ENCODE peak calls at places on chromosomes 12 and 14, in five cellular contexts. One of them, this sample, is unnamed.

GRCh38 chr12:80632835-80633234 is 74.6 kb upstream of the MYF6 start:
- DNase-seq in mesenchymal stem cell: no peak
- DNase-seq in IMR-90: no peak
- DNase-seq in trophoblast cell: peak; percentile 15
- DNase-seq in H1: peak; percentile 68
- DNase-seq in this sample: peak; percentile 21

GRCh38 chr12:112170971-112171596 is 45.7 kb downstream of the TRAFD1 start:
- DNase-seq in trophoblast cell: no peak
- DNase-seq in IMR-90: no peak
- DNase-seq in H1: no peak
- DNase-seq in mesenchymal stem cell: no peak
- DNase-seq in this sample: no peak

GRCh38 chr12:3164454-3165310 is 87.5 kb downstream of the TSPAN9 start:
- DNase-seq in H1: no peak
- DNase-seq in trophoblast cell: no peak
- DNase-seq in IMR-90: peak; percentile 43
- DNase-seq in mesenchymal stem cell: peak; percentile 50
- DNase-seq in this sample: no peak

GRCh38 chr14:102544745-102545460 is 35.3 kb upstream of the ANKRD9 start:
- DNase-seq in mesenchymal stem cell: no peak
- DNase-seq in H1: peak; percentile 74
- DNase-seq in trophoblast cell: no peak
- DNase-seq in IMR-90: no peak
- DNase-seq in this sample: no peak

GRCh38 chr14:99030436-99030835 is 241.6 kb downstream of the BCL11B start:
- DNase-seq in IMR-90: no peak
- DNase-seq in H1: no peak
- DNase-seq in mesenchymal stem cell: no peak
- DNase-seq in trophoblast cell: no peak
- DNase-seq in this sample: no peak

GRCh38 chr12:48131517-48131916 is 12.4 kb downstream of the PFKM start:
- DNase-seq in trophoblast cell: no peak
- DNase-seq in mesenchymal stem cell: no peak
- DNase-seq in H1: no peak
- DNase-seq in IMR-90: no peak
- DNase-seq in this sample: no peak

GRCh38 chr12:52141306-52141705 is 50.5 kb downstream of the KRT80 start:
- DNase-seq in IMR-90: no peak
- DNase-seq in H1: no peak
- DNase-seq in mesenchymal stem cell: no peak
- DNase-seq in trophoblast cell: no peak
- DNase-seq in this sample: no peak

GRCh38 chr12:91651728-91652127 is 469.1 kb upstream of the DCN start:
- DNase-seq in IMR-90: no peak
- DNase-seq in mesenchymal stem cell: no peak
- DNase-seq in H1: no peak
- DNase-seq in trophoblast cell: no peak
- DNase-seq in this sample: no peak

GRCh38 chr12:56154246-56154771 is 1.9 kb downstream of the MYL6B start:
- DNase-seq in IMR-90: no peak
- DNase-seq in mesenchymal stem cell: no peak
- DNase-seq in H1: no peak
- DNase-seq in trophoblast cell: no peak
- DNase-seq in this sample: no peak

GRCh38 chr12:128578045-128578444 is 245.7 kb downstream of the SLC15A4 start:
- DNase-seq in H1: no peak
- DNase-seq in trophoblast cell: no peak
- DNase-seq in IMR-90: no peak
- DNase-seq in mesenchymal stem cell: no peak
- DNase-seq in this sample: no peak

DNA sequence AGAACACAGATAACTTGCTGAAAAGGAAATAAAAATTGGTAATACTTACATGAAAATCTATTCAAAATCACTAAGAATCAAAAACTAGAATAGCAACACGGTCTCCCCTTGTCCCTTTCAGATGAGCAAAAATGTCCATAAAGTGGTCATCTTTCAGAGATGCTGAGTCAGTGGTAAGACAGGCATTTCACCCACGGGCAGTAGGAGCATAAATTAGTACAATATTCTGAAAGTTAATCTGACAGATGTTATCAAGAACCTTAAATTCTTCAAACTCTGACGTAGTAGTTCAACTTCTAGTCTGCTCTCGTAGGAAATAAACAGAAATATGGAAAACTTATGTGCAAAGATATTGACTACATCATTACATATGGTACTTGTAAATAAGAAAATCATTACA is 33.1 kb upstream of the GNPNAT1 start:
- DNase-seq in trophoblast cell: no peak
- DNase-seq in H1: no peak
- DNase-seq in IMR-90: peak; percentile 18
- DNase-seq in mesenchymal stem cell: no peak
- DNase-seq in this sample: no peak
- H3K4me3 ChIP-seq in trophoblast cell: no peak overlapping the region
- H3K4me3 ChIP-seq in H1: no peak overlapping the region
- H3K4me3 ChIP-seq in IMR-90: no peak overlapping the region
- H3K4me3 ChIP-seq in mesenchymal stem cell: no peak overlapping the region
- H3K4me3 ChIP-seq in this sample: no peak overlapping the region

GRCh38 chr12:106109168-106109910 is 29.4 kb downstream of the NUAK1 start:
- DNase-seq in IMR-90: no peak
- DNase-seq in mesenchymal stem cell: peak; percentile 46
- DNase-seq in H1: no peak
- DNase-seq in trophoblast cell: no peak
- DNase-seq in this sample: no peak

GRCh38 chr12:106107566-106107965 is 31.2 kb downstream of the NUAK1 start:
- DNase-seq in mesenchymal stem cell: peak; percentile 60
- DNase-seq in H1: no peak
- DNase-seq in IMR-90: peak; percentile 68
- DNase-seq in trophoblast cell: peak; percentile 85
- DNase-seq in this sample: no peak

GRCh38 chr12:106106892-106107291 is 31.9 kb downstream of the NUAK1 start:
- DNase-seq in H1: no peak
- DNase-seq in mesenchymal stem cell: peak; percentile 85
- DNase-seq in IMR-90: peak; percentile 58
- DNase-seq in trophoblast cell: peak; percentile 93
- DNase-seq in this sample: no peak

GRCh38 chr12:106106129-106106566 is 32.6 kb downstream of the NUAK1 start:
- DNase-seq in H1: no peak
- DNase-seq in mesenchymal stem cell: no peak
- DNase-seq in IMR-90: no peak
- DNase-seq in trophoblast cell: no peak
- DNase-seq in this sample: no peak

GRCh38 chr12:106108187-106108816 is 30.5 kb downstream of the NUAK1 start:
- DNase-seq in H1: no peak
- DNase-seq in trophoblast cell: no peak
- DNase-seq in IMR-90: peak; percentile 65
- DNase-seq in mesenchymal stem cell: peak; percentile 53
- DNase-seq in this sample: no peak
- H4K91ac ChIP-seq in H1: peak overlapping the region; percentile 45
- H4K91ac ChIP-seq in trophoblast cell: peak overlapping the region; percentile 26
- H4K91ac ChIP-seq in IMR-90: peak overlapping the region; percentile 59
- H4K91ac ChIP-seq in mesenchymal stem cell: no peak overlapping the region
- H4K91ac ChIP-seq in this sample: no peak overlapping the region

DNA sequence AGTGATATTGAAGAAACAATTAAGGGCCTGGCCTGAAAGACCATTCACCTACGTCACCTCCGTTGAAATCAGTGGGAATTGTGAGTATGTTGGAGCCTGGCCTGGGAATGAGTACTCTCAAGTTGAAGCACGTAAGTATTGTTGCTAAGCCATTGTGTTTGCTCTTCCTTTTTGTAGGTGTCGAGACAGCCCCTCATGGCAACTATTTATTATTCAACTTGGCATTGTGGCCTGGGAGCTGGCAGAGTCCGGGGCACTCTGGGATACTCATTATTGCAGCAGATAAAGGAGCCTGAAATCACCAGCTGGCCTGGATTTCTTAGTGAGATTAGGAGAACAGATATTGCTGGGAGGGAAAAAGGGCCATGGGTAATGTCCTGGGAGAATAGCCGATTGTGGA is 147.4 kb downstream of the C12orf75 start:
- DNase-seq in IMR-90: no peak
- DNase-seq in mesenchymal stem cell: no peak
- DNase-seq in trophoblast cell: no peak
- DNase-seq in H1: no peak
- DNase-seq in this sample: no peak
- H3K27ac ChIP-seq in IMR-90: no peak overlapping the region
- H3K27ac ChIP-seq in mesenchymal stem cell: no peak overlapping the region
- H3K27ac ChIP-seq in trophoblast cell: no peak overlapping the region
- H3K27ac ChIP-seq in H1: no peak overlapping the region
- H3K27ac ChIP-seq in this sample: no peak overlapping the region

GRCh38 chr12:106131671-106132070 is 7.1 kb downstream of the NUAK1 start:
- DNase-seq in H1: no peak
- DNase-seq in IMR-90: peak; percentile 71
- DNase-seq in mesenchymal stem cell: peak; percentile 59
- DNase-seq in trophoblast cell: no peak
- DNase-seq in this sample: no peak
- H3K4me3 ChIP-seq in H1: no peak overlapping the region
- H3K4me3 ChIP-seq in IMR-90: no peak overlapping the region
- H3K4me3 ChIP-seq in mesenchymal stem cell: peak overlapping the region; percentile 5
- H3K4me3 ChIP-seq in trophoblast cell: no peak overlapping the region
- H3K4me3 ChIP-seq in this sample: no peak overlapping the region

DNA sequence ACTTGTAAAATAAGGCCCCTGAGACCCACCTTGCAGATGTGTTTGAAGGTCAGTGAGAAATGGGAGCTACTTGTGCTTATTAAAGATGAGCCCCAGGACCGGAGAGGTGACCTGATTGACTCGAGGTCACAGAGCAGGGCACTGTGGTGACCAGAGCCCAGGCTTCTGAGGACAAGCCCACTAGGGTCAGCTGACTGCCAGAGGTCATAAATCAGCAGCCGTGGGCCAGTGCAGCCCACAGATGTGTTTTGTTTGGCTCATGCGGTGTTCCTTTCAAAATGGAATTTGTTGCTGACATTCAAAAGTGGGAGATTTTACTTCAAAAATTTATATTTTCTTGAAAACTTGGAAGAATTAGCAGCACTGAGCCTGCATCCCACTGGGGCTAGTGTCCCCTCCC is 24.5 kb downstream of the JDP2 start:
- DNase-seq in H1: no peak
- DNase-seq in trophoblast cell: no peak
- DNase-seq in mesenchymal stem cell: no peak
- DNase-seq in IMR-90: no peak
- DNase-seq in this sample: no peak
- H4K91ac ChIP-seq in H1: no peak overlapping the region
- H4K91ac ChIP-seq in trophoblast cell: peak overlapping the region; percentile 75
- H4K91ac ChIP-seq in mesenchymal stem cell: peak overlapping the region; percentile 28
- H4K91ac ChIP-seq in IMR-90: peak overlapping the region; percentile 91
- H4K91ac ChIP-seq in this sample: no peak overlapping the region

This sample was measured in neuronal stem cell.